ENCODE peak calls at places on chromosomes 13 and 19, in nine cellular contexts. G is pancreas, Z is IMR-90, U is suprapubic skin, X is Peyer's patch, Y is right atrium auricular region, E is breast epithelium, B is psoas muscle, C is lower lobe of right lung. L is an unnamed sample.

GRCh38 chr13:106102776-106103175 is 432.7 kb downstream of the EFNB2 start:
- DNase-seq in Y (no peak), U (no peak), C (no peak), Z (no peak), G (no peak), X (no peak), B (no peak), E (no peak), L (no peak)

GRCh38 chr19:37583340-37583739 is 11.3 kb downstream of the ZNF571 start:
- DNase-seq in X (no peak), Z (no peak), C (no peak), Y (no peak), G (no peak), U (no peak), E (no peak), B (no peak), L (no peak)

GRCh38 chr19:14118165-14119051 is 846 bp upstream of the PRKACA start:
- DNase-seq in B (peak; percentile 93), E (peak; percentile 72), C (peak; percentile 90), Z (peak; percentile 75), Y (peak; percentile 96), U (peak; percentile 95), X (peak; percentile 82), G (peak; percentile 61), L (peak; percentile 35)

GRCh38 chr13:106349080-106349841 is 186.2 kb downstream of the EFNB2 start:
- DNase-seq in X (peak; percentile 61), Z (peak; percentile 34), G (no peak), E (no peak), Y (peak; percentile 69), B (no peak), C (peak; percentile 48), U (no peak), L (no peak)

GRCh38 chr13:93800342-93800741 is 573.7 kb downstream of the GPC6 start:
- DNase-seq in Z (no peak), Y (no peak), X (no peak), C (no peak), B (no peak), E (no peak), U (no peak), G (no peak), L (no peak)

GRCh38 chr13:108496364-108497215 is 132.8 kb upstream of the MYO16 start:
- DNase-seq in U (no peak), B (no peak), X (no peak), C (no peak), Y (no peak), E (no peak), G (no peak), Z (no peak), L (no peak)

GRCh38 chr19:4389511-4390016 is 10.8 kb downstream of the SH3GL1 start:
- DNase-seq in E (no peak), U (no peak), C (no peak), Z (no peak), G (no peak), X (no peak), B (peak; percentile 33), Y (no peak), L (no peak)

GRCh38 chr19:11339254-11340098 is at the start of gene RAB3D:
- DNase-seq in Y (peak; percentile 91), Z (peak; percentile 77), E (peak; percentile 91), G (peak; percentile 95), U (peak; percentile 95), B (peak; percentile 90), X (peak; percentile 95), C (peak; percentile 95), L (peak; percentile 86)

GRCh38 chr13:76644906-76645305 is 241.3 kb downstream of the KCTD12 start:
- DNase-seq in G (no peak), C (no peak), B (no peak), X (no peak), E (no peak), U (no peak), Z (no peak), Y (no peak), L (no peak)

GRCh38 chr13:113781571-113781970 is 22.5 kb downstream of the TMEM255B start:
- DNase-seq in U (no peak), Z (no peak), B (no peak), X (no peak), E (no peak), Y (no peak), C (no peak), G (no peak), L (no peak)

GRCh38 chr19:49556412-49557398 is 23.7 kb downstream of the NOSIP start:
- DNase-seq in Y (no peak), U (no peak), C (no peak), G (peak; percentile 92), B (peak; percentile 28), Z (no peak), E (no peak), X (peak; percentile 65), L (no peak)

GRCh38 chr19:35357867-35358573 is at the start of gene FFAR3:
- DNase-seq in G (peak; percentile 52), C (no peak), X (no peak), E (peak; percentile 31), U (peak; percentile 68), B (no peak), Z (peak; percentile 11), Y (peak; percentile 66), L (no peak)

GRCh38 chr13:97975851-97976550 is 22.5 kb downstream of the IPO5 start:
- DNase-seq in X (peak; percentile 96), E (no peak), B (peak; percentile 93), U (peak; percentile 91), Z (peak; percentile 79), Y (peak; percentile 85), C (peak; percentile 66), G (peak; percentile 91), L (peak; percentile 92)

GRCh38 chr19:58545286-58546068 is 1.6 kb downstream of the TRIM28 start:
- DNase-seq in C (no peak), E (no peak), Z (no peak), Y (no peak), G (peak; percentile 21), U (peak; percentile 62), B (no peak), X (no peak), L (no peak)

GRCh38 chr13:82330499-82330898 is 1551.8 kb downstream of the SLITRK1 start:
- DNase-seq in U (no peak), B (no peak), X (no peak), Z (no peak), Y (no peak), C (no peak), E (no peak), G (no peak), L (no peak)
- TF ChIP-seq CTCF in U (no peak), B (no peak), X (no peak), Z (no peak), Y (no peak), C (peak; percentile 33), E (no peak), G (no peak), L (peak; percentile 53)

DNA sequence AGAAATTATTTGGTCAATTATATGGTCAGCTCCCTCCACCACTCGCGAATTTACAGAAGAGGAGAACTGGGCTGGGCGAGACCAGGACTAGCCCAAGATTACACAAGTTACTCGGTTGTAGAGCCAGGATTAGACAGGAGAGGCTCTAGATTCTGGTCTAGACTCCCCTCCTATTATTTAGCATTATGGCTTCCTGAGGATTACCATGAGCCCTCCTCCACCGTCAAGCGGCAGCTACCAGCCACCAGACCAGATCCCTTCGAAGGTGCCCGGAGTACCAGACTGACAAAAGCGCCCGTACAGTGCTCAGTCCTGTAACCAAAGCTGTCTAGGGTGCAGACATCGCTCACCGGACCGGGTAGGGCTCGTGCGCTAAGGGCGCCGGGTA is 497 bp upstream of the MLNR start:
- DNase-seq in X (no peak), C (no peak), U (no peak), B (no peak), G (no peak), Z (no peak), E (no peak), Y (peak; percentile 51), L (no peak)
- H3K4me3 ChIP-seq in X (peak overlapping the region; percentile 53), C (peak overlapping the region; percentile 52), U (peak overlapping the region; percentile 60), B (peak overlapping the region; percentile 57), G (peak overlapping the region; percentile 29), Z (peak overlapping the region; percentile 45), E (peak overlapping the region; percentile 49), Y (peak overlapping the region; percentile 31), L (no peak overlapping the region)

DNA sequence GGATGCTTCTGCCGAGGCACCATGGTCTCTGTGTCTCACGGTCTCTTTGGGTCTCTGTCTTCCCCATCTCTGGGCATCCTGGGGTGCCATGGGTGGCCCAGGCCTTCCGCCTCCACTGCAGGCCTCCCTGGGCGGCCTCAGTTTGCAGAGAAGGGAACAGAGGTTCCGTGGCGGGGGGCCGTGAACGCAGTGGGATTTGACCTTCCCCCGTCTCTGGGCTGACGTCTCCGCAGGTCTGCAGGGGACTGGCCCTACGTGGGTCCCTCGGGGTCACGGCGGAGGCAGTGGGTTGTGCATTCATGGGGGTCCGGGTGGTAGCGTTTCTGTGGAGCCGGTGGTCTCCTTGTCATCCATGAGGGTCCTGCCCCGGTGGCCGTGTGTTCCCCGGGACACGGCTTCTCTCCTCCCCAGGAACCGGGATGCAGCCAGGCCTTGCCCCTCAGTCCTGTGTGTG is 4.6 kb downstream of the EFNA2 start:
- DNase-seq in X (no peak), Y (no peak), U (no peak), G (no peak), Z (no peak), E (no peak), B (no peak), C (no peak), L (no peak)
- H3K27me3 ChIP-seq in X (no peaks in the 10 kb centered on the region), Y (peaks cover 8% of the 10 kb centered on the region), U (peaks cover 97% of the 10 kb centered on the region), G (peaks cover 25% of the 10 kb centered on the region), Z (peaks cover 41% of the 10 kb centered on the region), E (peaks cover 93% of the 10 kb centered on the region), B (peaks cover 84% of the 10 kb centered on the region), C (peaks cover 87% of the 10 kb centered on the region), L (no peaks in the 10 kb centered on the region)

DNA sequence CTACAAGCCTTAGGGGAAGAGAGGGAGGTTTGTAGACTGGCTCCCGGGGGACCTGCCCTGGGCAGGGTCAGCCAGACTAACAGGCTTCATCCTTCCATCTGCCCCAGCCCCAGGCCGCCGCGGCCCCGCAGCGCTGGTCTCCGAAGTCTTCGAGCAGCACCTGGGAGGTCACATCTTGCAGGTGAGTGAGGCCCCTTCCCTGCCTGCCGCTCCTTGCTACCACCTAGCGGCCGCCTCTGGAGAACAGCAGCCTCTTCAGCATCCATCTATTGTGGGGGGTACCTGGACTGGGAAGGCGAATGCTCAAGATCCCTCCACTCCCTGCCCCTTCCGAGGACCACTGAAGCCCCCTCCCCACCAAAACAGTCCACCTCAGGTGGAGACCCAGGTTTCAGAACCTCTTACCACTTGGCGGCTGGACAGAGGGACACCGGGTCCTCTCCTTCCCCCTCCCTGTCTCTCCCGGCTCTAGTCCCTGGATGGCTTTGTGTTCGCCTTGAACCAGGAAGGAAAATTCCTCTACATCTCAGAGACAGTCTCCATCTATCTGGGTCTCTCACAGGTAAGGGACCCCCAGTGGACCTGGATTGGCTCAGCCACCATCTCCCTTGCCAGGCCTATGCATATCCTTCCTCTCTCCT is 12.7 kb downstream of the NPAS1 start:
- DNase-seq in Y (no peak), C (peak; percentile 67), U (no peak), E (no peak), G (peak; percentile 61), X (peak; percentile 84), Z (no peak), B (no peak), L (peak; percentile 51)
- TF ChIP-seq CTCF in Y (peak; percentile 61), C (peak; percentile 76), U (peak; percentile 84), E (no peak), G (peak; percentile 70), X (peak; percentile 45), Z (peak; percentile 61), B (peak; percentile 71), L (peak; percentile 92)